ENCODE peak calls at places on chromosomes 13 and 19, in six cellular contexts. Y is NT2/D1, J is left lung, C is hepatocyte, W is IMR-90, T is fibroblast of the aortic adventitia. Q is an unnamed sample.

GRCh38 chr19:8323781-8324185 is 2.5 kb downstream of the RPS28 start:
- DNase-seq in Y (no peak), W (no peak), J (no peak), C (no peak), T (no peak), Q (no peak)

GRCh38 chr19:34429553-34429952 is 1.4 kb downstream of the UBA2 start:
- DNase-seq in Y (no peak), C (no peak), W (no peak), T (no peak), J (no peak), Q (no peak)

GRCh38 chr13:79282976-79283375 is 123.1 kb downstream of the RBM26 start:
- DNase-seq in Y (no peak), C (peak), J (no peak), W (no peak), T (no peak), Q (peak)

GRCh38 chr19:29308977-29309520 is 96.1 kb upstream of the UQCRFS1 start:
- DNase-seq in J (no peak), T (no peak), Y (no peak), W (no peak), C (no peak), Q (no peak)

GRCh38 chr19:58009666-58010301 is 7.2 kb upstream of the ZNF606 start:
- DNase-seq in J (peak), T (peak), Y (peak), W (peak), C (peak), Q (peak)

GRCh38 chr13:100234006-100234405 is 145.1 kb downstream of the PCCA start:
- DNase-seq in W (no peak), Y (no peak), C (no peak), T (no peak), J (no peak), Q (no peak)

GRCh38 chr13:66180806-66181205 is 1049.3 kb downstream of the PCDH9 start:
- DNase-seq in Y (no peak), J (no peak), C (no peak), T (peak), W (no peak), Q (no peak)

GRCh38 chr13:24043590-24044350 is 116.8 kb upstream of the SPATA13 start:
- DNase-seq in W (no peak), J (no peak), Y (no peak), C (no peak), T (no peak), Q (no peak)

GRCh38 chr13:84413016-84413415 is 530.7 kb upstream of the SLITRK1 start:
- DNase-seq in C (no peak), Y (no peak), T (no peak), W (no peak), J (no peak), Q (no peak)

GRCh38 chr13:73625562-73626339 is 508.5 kb downstream of the KLF12 start:
- DNase-seq in C (no peak), T (no peak), J (no peak), W (no peak), Y (no peak), Q (no peak)

GRCh38 chr13:110450941-110451340 is 110.6 kb downstream of the RAB20 start:
- DNase-seq in Y (no peak), C (no peak), W (no peak), T (no peak), J (no peak), Q (no peak)

GRCh38 chr13:111598751-111599150 is 278.3 kb downstream of the TEX29 start:
- DNase-seq in Y (no peak), J (no peak), T (no peak), W (no peak), C (no peak), Q (no peak)

GRCh38 chr19:35063940-35064818 is 22.7 kb downstream of the HPN start:
- DNase-seq in Y (no peak), T (peak), C (peak), J (no peak), W (peak), Q (no peak)

GRCh38 chr19:45140533-45140932 is 20.2 kb downstream of the NKPD1 start:
- DNase-seq in Y (no peak), J (no peak), C (no peak), T (no peak), W (no peak), Q (no peak)

GRCh38 chr19:34124828-34125227 is 47.5 kb upstream of the LSM14A start:
- DNase-seq in W (no peak), C (no peak), Y (no peak), J (no peak), T (no peak), Q (no peak)

GRCh38 chr13:27952931-27953670 is 16.0 kb downstream of the CDX2 start:
- DNase-seq in T (no peak), C (peak), Y (no peak), W (no peak), J (no peak), Q (peak)

GRCh38 chr13:32938907-32939306 is 77.3 kb upstream of the KL start:
- DNase-seq in W (peak), C (no peak), T (peak), J (no peak), Y (no peak), Q (no peak)

GRCh38 chr13:113238542-113238941 is 29.1 kb downstream of the CUL4A start:
- DNase-seq in T (no peak), C (no peak), J (no peak), Y (no peak), W (no peak), Q (no peak)

GRCh38 chr19:13025819-13026477 is 30.7 kb downstream of the NFIX start:
- DNase-seq in T (peak), Y (no peak), J (peak), W (no peak), C (no peak), Q (no peak)

GRCh38 chr19:13024126-13024957 is 29.1 kb downstream of the NFIX start:
- DNase-seq in T (peak), Y (no peak), W (peak), J (peak), C (no peak), Q (no peak)

GRCh38 chr19:13023666-13024065 is 28.4 kb downstream of the NFIX start:
- DNase-seq in J (no peak), C (no peak), Y (no peak), T (peak), W (no peak), Q (no peak)

GRCh38 chr19:13026478-13026999 is 31.3 kb downstream of the NFIX start:
- DNase-seq in C (peak), T (peak), W (peak), J (no peak), Y (no peak), Q (peak)

GRCh38 chr19:13024958-13025653 is 29.8 kb downstream of the NFIX start:
- DNase-seq in J (peak), T (no peak), C (no peak), W (no peak), Y (no peak), Q (no peak)
- H3K4me3 ChIP-seq in J (peak), T (peak), C (no peak), W (peak), Y (no peak), Q (no peak)

GRCh38 chr13:34035676-34036325 is 217.9 kb downstream of the RFC3 start:
- DNase-seq in W (no peak), T (no peak), Y (no peak), J (no peak), C (no peak), Q (no peak)
- H3K4me3 ChIP-seq in W (no peak), T (no peak), Y (no peak), J (no peak), C (no peak), Q (no peak)

GRCh38 chr19:18612051-18612771 is 459 bp upstream of the TMEM59L start:
- DNase-seq in Y (no peak), J (no peak), W (no peak), T (no peak), C (no peak), Q (no peak)

GRCh38 chr19:18612772-18613588 is at the start of gene TMEM59L:
- DNase-seq in J (peak), Y (no peak), C (no peak), T (no peak), W (no peak), Q (no peak)

GRCh38 chr19:18610245-18610555 is 2.5 kb upstream of the TMEM59L start:
- DNase-seq in C (no peak), T (no peak), Y (no peak), W (no peak), J (no peak), Q (no peak)

GRCh38 chr19:18610556-18611326 is 1.9 kb upstream of the TMEM59L start:
- DNase-seq in C (no peak), T (no peak), W (no peak), Y (no peak), J (no peak), Q (no peak)

DNA sequence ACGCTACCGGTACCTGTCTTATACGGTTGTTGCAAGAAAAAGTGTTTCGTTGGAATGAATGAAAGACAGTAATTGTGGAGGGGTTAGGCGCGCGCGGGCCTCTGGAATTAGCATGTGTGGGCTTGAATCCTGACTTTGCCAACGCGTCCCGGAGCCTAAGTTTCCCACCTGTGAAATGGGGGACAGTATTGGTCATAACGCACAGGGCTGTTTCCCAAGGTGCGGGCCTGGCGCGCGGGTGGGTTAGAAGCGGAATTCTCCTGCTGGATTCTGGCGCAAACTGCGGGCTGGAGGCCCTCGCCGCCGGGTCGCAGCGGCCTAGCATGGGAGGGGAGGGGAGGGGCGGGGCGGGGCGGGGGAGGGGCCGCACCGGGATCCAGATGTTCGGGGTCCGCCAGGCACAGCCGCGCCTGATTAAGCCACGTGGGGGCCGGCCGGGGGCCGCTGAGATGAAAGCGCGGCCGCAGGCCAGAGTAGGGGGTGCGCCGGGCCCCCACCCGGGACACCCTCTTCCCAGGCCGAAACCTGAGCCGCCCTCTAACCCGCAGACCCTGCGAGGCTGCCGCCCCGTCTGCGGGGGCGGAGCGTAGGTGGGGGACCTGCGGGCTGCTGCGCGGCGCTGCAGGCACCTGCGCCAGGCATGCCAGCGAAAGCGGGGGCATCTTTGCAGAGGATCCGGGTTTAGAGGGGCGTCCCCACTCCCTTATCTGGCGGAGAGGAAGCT is 1.2 kb upstream of the TMEM59L start:
- DNase-seq in J (no peak), T (no peak), W (no peak), Y (no peak), C (no peak), Q (no peak)
- H3K4me3 ChIP-seq in J (no peak), T (no peak), W (no peak), Y (peak), C (no peak), Q (no peak)

DNA sequence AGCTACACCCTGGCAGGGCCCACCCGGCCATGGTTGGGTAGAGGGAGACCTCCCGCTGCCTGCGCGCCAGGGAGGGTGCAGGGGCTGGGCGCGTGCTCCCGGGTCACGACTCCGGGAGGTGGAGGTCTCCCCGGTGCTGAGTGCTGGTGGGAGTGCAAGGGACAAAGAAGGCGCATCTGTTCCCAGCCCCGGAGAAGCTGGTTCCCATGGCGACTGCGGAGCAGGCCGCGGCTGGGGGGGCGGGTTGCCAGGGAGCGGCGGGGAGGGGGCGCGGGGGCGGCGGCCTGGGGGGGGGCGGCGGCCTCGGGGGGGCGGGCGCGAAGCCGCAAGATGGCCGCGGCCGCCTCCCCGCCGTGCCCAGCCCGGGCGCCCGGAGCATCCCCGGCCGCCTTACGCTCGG is 1.2 kb downstream of the CBARP start:
- DNase-seq in C (no peak), W (no peak), T (no peak), Y (no peak), J (no peak), Q (no peak)
- H3K4me3 ChIP-seq in C (peak), W (peak), T (peak), Y (peak), J (no peak), Q (no peak)

DNA sequence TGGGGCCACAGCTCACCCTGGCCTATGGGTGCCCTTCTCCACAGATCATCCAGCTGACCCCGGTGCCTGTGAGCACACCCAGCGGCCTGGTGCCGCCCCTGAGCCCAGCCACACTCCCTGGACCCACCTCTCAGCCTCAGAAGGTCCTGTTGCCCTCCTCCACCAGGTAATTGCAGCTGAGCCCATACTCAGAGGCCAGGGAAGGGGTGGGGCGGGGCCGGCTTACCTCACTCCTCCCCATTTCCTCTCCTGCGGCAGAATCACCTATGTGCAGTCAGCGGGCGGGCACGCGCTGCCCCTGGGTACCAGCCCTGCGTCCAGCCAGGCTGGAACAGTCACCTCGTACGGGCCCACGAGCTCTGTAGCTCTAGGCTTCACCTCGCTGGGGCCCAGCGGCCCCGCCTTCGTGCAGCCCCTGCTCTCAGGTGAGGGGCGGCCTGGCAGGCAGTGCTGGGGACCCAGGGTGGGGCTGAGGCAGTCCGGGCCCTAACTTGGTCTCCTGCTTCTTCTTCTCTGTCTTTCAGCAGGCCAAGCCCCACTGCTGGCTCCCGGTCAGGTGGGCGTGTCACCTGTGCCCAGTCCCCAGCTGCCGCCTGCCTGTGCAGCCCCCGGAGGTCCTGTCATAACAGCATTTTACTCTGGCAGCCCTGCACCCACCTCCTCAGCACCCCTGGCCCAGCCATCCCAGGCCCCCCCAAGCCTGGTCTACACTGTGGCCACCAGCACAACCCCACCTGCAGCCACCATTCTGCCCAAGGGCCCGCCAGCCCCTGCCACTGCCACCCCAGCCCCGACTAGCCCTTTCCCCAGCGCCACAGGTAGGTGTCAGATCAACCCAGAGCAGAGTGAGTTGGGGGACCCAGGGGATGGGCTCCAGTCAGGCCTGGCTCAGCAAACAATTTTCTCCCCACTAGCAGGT is 9.6 kb upstream of the PRR19 start:
- DNase-seq in W (no peak), Y (no peak), T (no peak), C (no peak), J (no peak), Q (no peak)
- H3K4me3 ChIP-seq in W (no peak), Y (no peak), T (no peak), C (no peak), J (no peak), Q (no peak)

GRCh38 chr13:114319441-114319871 is 5.2 kb downstream of the CHAMP1 start:
- DNase-seq in C (no peak), W (peak), Y (no peak), J (no peak), T (peak), Q (no peak)
- H3K4me3 ChIP-seq in C (no peak), W (no peak), Y (no peak), J (no peak), T (peak), Q (no peak)

GRCh38 chr19:38888876-38889275 is 10.5 kb downstream of the SIRT2 start:
- DNase-seq in J (peak), Y (no peak), T (no peak), W (no peak), C (no peak), Q (no peak)
- H3K4me3 ChIP-seq in J (no peak), Y (no peak), T (no peak), W (no peak), C (no peak), Q (no peak)

DNA sequence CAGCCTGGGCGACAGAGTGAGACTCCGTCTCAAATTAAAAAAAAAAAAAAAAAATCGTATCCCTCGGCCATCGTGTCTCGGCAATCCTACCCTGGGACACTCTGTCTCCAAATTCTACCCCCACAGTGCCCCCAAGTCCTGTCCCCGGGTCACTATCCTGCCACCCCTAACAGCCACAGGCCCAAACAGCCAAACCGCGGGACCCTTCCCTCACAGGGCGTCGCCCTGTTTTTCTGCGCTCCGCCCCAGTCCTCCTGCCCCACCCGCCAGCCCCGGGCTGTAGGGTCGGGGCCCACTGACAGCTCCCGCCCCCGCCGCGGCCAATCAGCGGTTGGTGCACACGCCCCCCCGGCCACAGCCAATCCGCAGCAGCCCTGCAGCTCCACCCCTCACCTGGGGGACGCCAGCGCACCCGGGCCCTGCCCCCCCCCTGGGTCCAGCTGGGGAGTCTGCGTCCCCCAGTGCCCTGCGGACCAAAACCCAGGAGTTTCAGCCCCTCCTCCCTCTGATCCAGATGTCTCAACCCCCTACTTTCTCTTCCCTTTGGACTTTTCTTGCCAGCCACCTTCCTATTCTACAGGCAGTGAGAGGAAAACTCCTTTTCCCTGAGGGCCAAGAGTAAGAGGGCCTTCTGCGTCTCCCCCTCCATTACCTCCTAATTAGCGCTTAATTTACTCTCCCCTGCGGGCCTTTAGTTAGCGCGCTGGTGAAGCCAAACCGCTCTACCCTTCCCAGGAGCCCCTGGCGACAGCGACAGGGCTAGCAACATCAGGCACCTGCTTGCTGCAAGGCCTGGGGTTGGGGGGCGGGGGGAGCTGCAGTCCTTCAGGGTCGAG is 1.5 kb upstream of the BCAT2 start:
- DNase-seq in J (peak), Y (no peak), T (peak), C (peak), W (peak), Q (peak)
- H3K4me3 ChIP-seq in J (peak), Y (peak), T (peak), C (no peak), W (peak), Q (peak)

Q was measured in right lobe of liver.